ENCODE peak calls at places on chromosomes 1 and 21, in seven cellular contexts. P is sciatic nerve, L is HTR-8/SVneo, G is T-cell, R is astrocyte of the cerebellum, V is T-helper 22 cell, O is RWPE1. C is an unnamed sample.

GRCh38 chr21:20404915-20405314 is 593.3 kb upstream of the NCAM2 start:
- DNase-seq in P (no peak), L (no peak), G (no peak), R (no peak), V (no peak), O (no peak), C (no peak)

GRCh38 chr1:67721650-67722291 is 36.8 kb downstream of the GADD45A start:
- DNase-seq in P (no peak), L (no peak), G (no peak), R (no peak), V (no peak), O (no peak), C (no peak)

GRCh38 chr1:10280442-10281350 is 70.3 kb downstream of the KIF1B start:
- DNase-seq in P (no peak), L (no peak), G (no peak), R (no peak), V (no peak), O (no peak), C (no peak)

GRCh38 chr1:69215883-69216282 is 351.8 kb upstream of the LRRC7 start:
- DNase-seq in P (no peak), L (no peak), G (no peak), R (no peak), V (no peak), O (no peak), C (no peak)

GRCh38 chr1:30680429-30680828 is 43.0 kb downstream of the MATN1 start:
- DNase-seq in P (no peak), L (no peak), G (no peak), R (no peak), V (no peak), O (no peak), C (peak; percentile 48)

GRCh38 chr1:156439036-156439435 is 61.5 kb downstream of the MEF2D start:
- DNase-seq in P (no peak), L (no peak), G (no peak), R (no peak), V (no peak), O (no peak), C (no peak)

GRCh38 chr1:222786107-222786506 is 28.7 kb upstream of the DISP1 start:
- DNase-seq in P (no peak), L (no peak), G (no peak), R (no peak), V (no peak), O (peak; percentile 25), C (no peak)

GRCh38 chr1:58898739-58899580 is 115.1 kb upstream of the JUN start:
- DNase-seq in P (peak; percentile 64), L (no peak), G (no peak), R (no peak), V (no peak), O (no peak), C (peak; percentile 69)

GRCh38 chr1:27372022-27372807 is 2.4 kb downstream of the FCN3 start:
- DNase-seq in P (no peak), L (no peak), G (no peak), R (no peak), V (no peak), O (no peak), C (no peak)

GRCh38 chr1:242605521-242605920 is 81.0 kb upstream of the PLD5 start:
- DNase-seq in P (no peak), L (no peak), G (no peak), R (no peak), V (no peak), O (no peak), C (no peak)

C was measured in upper lobe of right lung.